ENCODE peak calls at places on chromosomes 4 and X, in eight cellular contexts. F is sciatic nerve, R is RWPE1, D is upper lobe of right lung, L is fibroblast of the aortic adventitia, H is BE2C, X is pancreas, A is EH. J is an unnamed sample.

GRCh38 chr4:127967141-127967775 is 2.1 kb downstream of the ABHD18 start:
- DNase-seq in F (no peak), R (no peak), D (no peak), L (no peak), H (no peak), X (no peak), A (no peak), J (no peak)

GRCh38 chr4:23455482-23455881 is 434.4 kb downstream of the PPARGC1A start:
- DNase-seq in F (no peak), R (no peak), D (no peak), L (no peak), H (no peak), X (peak), A (no peak), J (no peak)

GRCh38 chrX:18354369-18355329 is at the start of gene SCML2:
- DNase-seq in F (no peak), R (no peak), D (peak), L (peak), H (peak), X (peak), A (peak), J (peak)

GRCh38 chr4:146033149-146033548 is 94.5 kb upstream of the ZNF827 start:
- DNase-seq in F (no peak), R (no peak), D (no peak), L (no peak), H (no peak), X (peak), A (no peak), J (no peak)

GRCh38 chr4:10783351-10783750 is 98.8 kb upstream of the CLNK start:
- DNase-seq in F (no peak), R (no peak), D (no peak), L (peak), H (no peak), X (no peak), A (peak), J (no peak)

GRCh38 chr4:91984466-91984865 is 319.3 kb upstream of the GRID2 start:
- DNase-seq in F (no peak), R (no peak), D (no peak), L (no peak), H (no peak), X (no peak), A (no peak), J (no peak)

GRCh38 chr4:84456157-84456556 is 42.9 kb downstream of the NKX6-1 start:
- DNase-seq in F (no peak), R (no peak), D (no peak), L (no peak), H (no peak), X (no peak), A (no peak), J (no peak)

GRCh38 chr4:99323761-99324160 is 2.6 kb upstream of the ADH1B start:
- DNase-seq in F (no peak), R (no peak), D (no peak), L (peak), H (no peak), X (no peak), A (peak), J (no peak)

GRCh38 chr4:104420766-104421165 is 73.9 kb downstream of the CXXC4 start:
- DNase-seq in F (no peak), R (no peak), D (no peak), L (no peak), H (no peak), X (no peak), A (no peak), J (no peak)

GRCh38 chrX:253451-254297 is 27.5 kb upstream of the PLCXD1 start:
- DNase-seq in F (no peak), R (no peak), D (peak), L (no peak), H (no peak), X (no peak), A (no peak), J (no peak)

GRCh38 chrX:33336783-33337182 is 125.4 kb upstream of the DMD start:
- DNase-seq in F (no peak), R (peak), D (no peak), L (peak), H (peak), X (no peak), A (no peak), J (no peak)

GRCh38 chr4:107035711-107036601 is at the start of gene DKK2:
- DNase-seq in F (peak), R (peak), D (peak), L (peak), H (peak), X (no peak), A (peak), J (peak)

GRCh38 chrX:42497356-42497755 is 280.6 kb downstream of the PPP1R2C start:
- DNase-seq in F (no peak), R (no peak), D (no peak), L (no peak), H (no peak), X (no peak), A (no peak), J (no peak)

J was measured in GM13977.